ENCODE peak calls at places on chromosomes 7 and 10, in ten cellular contexts. Q is stimulated activated CD8-positive, alpha-beta memory T cell treated with anti-CD3 and anti-CD28 coated beads, Interleukin-2, amount 100 ng/mL, for 1 hour; H is GM10248; P is astrocyte of the hippocampus; N is body of pancreas; C is GM12892; E is RPMI7951; R is NCI-H1417 treated with DMSO at 0.1 percent for 48 hours; Z is fibroblast of the conjunctiva; I is lung. V is an unnamed sample.

GRCh38 chr7:85554294-85554877 is 367.5 kb upstream of the SEMA3D start:
- DNase-seq in Q (no peak), H (peak; percentile 4), P (peak; percentile 74), N (peak; percentile 16), C (no peak), E (peak; percentile 48), R (peak; percentile 38), Z (peak; percentile 79), I (no peak), V (peak; percentile 54)

GRCh38 chr7:87806150-87806549 is 70.0 kb downstream of the SLC25A40 start:
- DNase-seq in Q (no peak), H (no peak), P (no peak), N (no peak), C (no peak), E (no peak), R (no peak), Z (no peak), I (no peak), V (no peak)

GRCh38 chr10:114337510-114338462 is 66.5 kb downstream of the AFAP1L2 start:
- DNase-seq in Q (no peak), H (peak; percentile 39), P (peak; percentile 58), N (no peak), C (no peak), E (no peak), R (no peak), Z (no peak), I (no peak), V (no peak)

GRCh38 chr7:123023126-123023525 is 27.6 kb upstream of the TAS2R16 start:
- DNase-seq in Q (no peak), H (no peak), P (no peak), N (no peak), C (no peak), E (peak; percentile 50), R (no peak), Z (no peak), I (no peak), V (no peak)

GRCh38 chr10:84008878-84009277 is 130.4 kb upstream of the GHITM start:
- DNase-seq in Q (no peak), H (peak; percentile 50), P (peak; percentile 10), N (no peak), C (no peak), E (no peak), R (no peak), Z (no peak), I (no peak), V (peak; percentile 32)

GRCh38 chr10:13555884-13556529 is 27.2 kb upstream of the BEND7 start:
- DNase-seq in Q (no peak), H (no peak), P (no peak), N (peak; percentile 66), C (no peak), E (peak; percentile 36), R (no peak), Z (no peak), I (no peak), V (no peak)

GRCh38 chr7:119335405-119335804 is 937.6 kb upstream of the KCND2 start:
- DNase-seq in Q (no peak), H (no peak), P (no peak), N (no peak), C (no peak), E (no peak), R (no peak), Z (no peak), I (no peak), V (no peak)

GRCh38 chr7:116138202-116138801 is 72.0 kb upstream of the TES start:
- DNase-seq in Q (no peak), H (peak; percentile 37), P (peak; percentile 81), N (no peak), C (no peak), E (peak; percentile 73), R (peak; percentile 57), Z (peak; percentile 70), I (no peak), V (peak; percentile 72)

GRCh38 chr7:107694395-107694794 is 33.8 kb downstream of the SLC26A4 start:
- DNase-seq in Q (no peak), H (no peak), P (peak; percentile 42), N (no peak), C (no peak), E (peak; percentile 46), R (no peak), Z (no peak), I (no peak), V (no peak)

GRCh38 chr7:65381742-65382141 is 8.1 kb downstream of the ZNF92 start:
- DNase-seq in Q (no peak), H (no peak), P (no peak), N (no peak), C (no peak), E (no peak), R (no peak), Z (no peak), I (no peak), V (no peak)

GRCh38 chr10:115572740-115573455 is 479.7 kb downstream of the ATRNL1 start:
- DNase-seq in Q (no peak), H (peak; percentile 8), P (no peak), N (no peak), C (no peak), E (no peak), R (no peak), Z (no peak), I (no peak), V (peak; percentile 3)

GRCh38 chr10:20233423-20233822 is 417.2 kb downstream of the PLXDC2 start:
- DNase-seq in Q (no peak), H (no peak), P (no peak), N (no peak), C (no peak), E (no peak), R (no peak), Z (no peak), I (no peak), V (no peak)

GRCh38 chr10:102509387-102509786 is 5.6 kb downstream of the SUFU start:
- DNase-seq in Q (no peak), H (no peak), P (peak; percentile 16), N (no peak), C (no peak), E (no peak), R (no peak), Z (no peak), I (no peak), V (no peak)

GRCh38 chr7:50208335-50208982 is 96.1 kb upstream of the IKZF1 start:
- DNase-seq in Q (no peak), H (no peak), P (no peak), N (no peak), C (no peak), E (no peak), R (no peak), Z (no peak), I (no peak), V (no peak)

GRCh38 chr7:132430863-132431822 is 145.1 kb downstream of the PLXNA4 start:
- DNase-seq in Q (peak; percentile 28), H (no peak), P (peak; percentile 89), N (no peak), C (no peak), E (peak; percentile 96), R (no peak), Z (peak; percentile 33), I (no peak), V (peak; percentile 92)

GRCh38 chr10:95450188-95450587 is 111.0 kb downstream of the SORBS1 start:
- DNase-seq in Q (no peak), H (no peak), P (no peak), N (no peak), C (no peak), E (no peak), R (no peak), Z (no peak), I (no peak), V (no peak)